ENCODE peak calls at places on chromosomes 2 and 18, in seven cellular contexts. T is cardiac muscle cell; B is heart left ventricle; O is Peyer's patch; N is CD8-positive, alpha-beta T cell; W is tibial nerve; L is SK-N-SH. P is an unnamed sample.

GRCh38 chr2:43348904-43349725 is 122.7 kb upstream of the ZFP36L2 start:
- DNase-seq in T (no peak), B (peak; percentile 6), O (no peak), N (no peak), W (no peak), L (no peak), P (no peak)

GRCh38 chr18:5488844-5489243 is 55.0 kb downstream of the EPB41L3 start:
- DNase-seq in T (peak; percentile 40), B (no peak), O (no peak), N (no peak), W (no peak), L (no peak), P (no peak)

GRCh38 chr2:212032032-212032431 is 506.6 kb downstream of the ERBB4 start:
- DNase-seq in T (peak; percentile 74), B (no peak), O (no peak), N (no peak), W (no peak), L (peak; percentile 3), P (no peak)

GRCh38 chr18:9123520-9123919 is 13.1 kb upstream of the ANKRD12 start:
- DNase-seq in T (no peak), B (no peak), O (no peak), N (no peak), W (no peak), L (no peak), P (no peak)

GRCh38 chr2:74573747-74574562 is 19.4 kb downstream of the DOK1 start:
- DNase-seq in T (peak; percentile 69), B (no peak), O (no peak), N (no peak), W (no peak), L (no peak), P (no peak)

GRCh38 chr2:242056785-242057184 is 187.3 kb downstream of the RTP5 start:
- DNase-seq in T (no peak), B (no peak), O (no peak), N (no peak), W (no peak), L (no peak), P (peak; percentile 38)

GRCh38 chr2:135667045-135667444 is 74.6 kb upstream of the UBXN4 start:
- DNase-seq in T (no peak), B (no peak), O (no peak), N (no peak), W (no peak), L (no peak), P (no peak)

GRCh38 chr2:183038341-183039300 is at the start of gene NCKAP1:
- DNase-seq in T (peak; percentile 93), B (peak; percentile 92), O (peak; percentile 95), N (peak; percentile 63), W (peak; percentile 86), L (peak; percentile 93), P (peak; percentile 85)

GRCh38 chr18:12231986-12232385 is 22.2 kb upstream of the CIDEA start:
- DNase-seq in T (no peak), B (no peak), O (no peak), N (no peak), W (no peak), L (no peak), P (no peak)

GRCh38 chr18:11767935-11768334 is 78.9 kb downstream of the GNAL start:
- DNase-seq in T (peak; percentile 23), B (no peak), O (no peak), N (no peak), W (no peak), L (no peak), P (no peak)

DNA sequence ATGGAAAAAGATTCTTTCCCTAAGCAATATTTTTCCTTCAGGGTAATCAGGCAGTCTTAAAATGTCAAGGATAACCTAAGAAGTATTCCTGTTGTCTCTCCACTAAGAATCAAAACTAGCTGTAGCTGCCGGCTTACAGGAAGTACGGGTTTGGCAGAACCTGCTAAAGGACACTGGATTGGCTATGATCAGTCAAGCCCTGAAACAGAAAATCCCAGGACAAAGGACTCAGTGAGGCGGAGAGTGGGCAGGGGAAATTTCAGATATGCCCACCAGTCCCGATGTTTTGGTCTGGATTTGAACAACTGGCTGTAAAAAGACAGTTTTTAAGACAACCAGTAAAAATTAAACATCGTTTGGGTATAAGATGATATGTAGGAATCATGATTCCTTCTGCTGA is 155.7 kb downstream of the HDAC4 start:
- DNase-seq in T (no peak), B (no peak), O (no peak), N (no peak), W (no peak), L (no peak), P (no peak)
- H3K27ac ChIP-seq in T (no peak overlapping the region), B (peak overlapping the region; percentile 70), O (no peak overlapping the region), N (no peak overlapping the region), W (no peak overlapping the region), L (peak overlapping the region; percentile 75), P (peak overlapping the region; percentile 69)

GRCh38 chr2:3927031-3927430 is 223.7 kb downstream of the DCDC2C start:
- DNase-seq in T (no peak), B (no peak), O (no peak), N (no peak), W (no peak), L (no peak), P (no peak)
- TF ChIP-seq CTCF in T (no peak), B (no peak), O (no peak), N (no peak), W (no peak), L (no peak), P (no peak)

DNA sequence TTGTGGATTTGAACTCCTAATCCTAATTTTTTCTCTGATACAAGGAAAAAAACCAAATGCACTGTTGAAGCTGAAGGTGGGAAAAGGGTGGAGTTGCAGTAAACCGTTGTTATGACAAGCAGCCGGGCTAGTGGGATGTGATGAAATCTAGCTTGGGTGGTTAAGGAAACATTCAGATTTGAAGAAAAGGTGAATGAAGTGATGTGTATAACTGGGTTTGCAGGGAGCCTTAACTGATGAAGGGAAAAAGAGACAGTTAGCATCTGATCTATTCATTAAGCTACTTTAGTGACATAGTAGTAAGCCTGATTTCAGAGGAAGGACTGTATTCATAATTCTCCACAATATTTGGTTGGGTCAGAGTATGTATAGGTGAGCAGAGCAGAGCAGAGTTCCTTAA is 3.5 kb downstream of the EML6 start:
- DNase-seq in T (no peak), B (no peak), O (no peak), N (no peak), W (no peak), L (no peak), P (no peak)
- H3K4me3 ChIP-seq in T (no peak overlapping the region), B (no peak overlapping the region), O (no peak overlapping the region), N (no peak overlapping the region), W (no peak overlapping the region), L (no peak overlapping the region), P (no peak overlapping the region)

DNA sequence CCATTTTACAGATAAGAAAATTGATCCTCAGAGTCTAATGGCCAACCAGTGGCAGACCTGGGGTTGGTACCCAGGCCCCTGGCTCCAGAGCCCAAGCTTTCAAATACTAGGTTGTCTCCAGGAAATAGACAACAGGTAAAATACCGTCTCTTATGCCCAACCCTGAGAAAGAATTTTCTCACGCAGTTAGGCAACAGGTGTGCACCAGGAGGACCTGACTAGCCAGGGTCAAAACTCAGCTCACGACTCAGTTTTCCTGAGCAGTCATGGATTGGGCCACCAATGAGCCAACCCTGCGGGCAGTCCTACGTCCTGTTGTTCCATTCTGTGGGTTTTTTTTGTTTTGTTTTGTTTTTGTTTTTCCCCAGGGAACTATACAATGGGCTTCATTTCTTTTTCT is 13.5 kb downstream of the TRIB2 start:
- DNase-seq in T (no peak), B (no peak), O (no peak), N (no peak), W (no peak), L (no peak), P (no peak)
- H3K27ac ChIP-seq in T (no peak overlapping the region), B (no peak overlapping the region), O (no peak overlapping the region), N (no peak overlapping the region), W (peak overlapping the region; percentile 6), L (no peak overlapping the region), P (no peak overlapping the region)

DNA sequence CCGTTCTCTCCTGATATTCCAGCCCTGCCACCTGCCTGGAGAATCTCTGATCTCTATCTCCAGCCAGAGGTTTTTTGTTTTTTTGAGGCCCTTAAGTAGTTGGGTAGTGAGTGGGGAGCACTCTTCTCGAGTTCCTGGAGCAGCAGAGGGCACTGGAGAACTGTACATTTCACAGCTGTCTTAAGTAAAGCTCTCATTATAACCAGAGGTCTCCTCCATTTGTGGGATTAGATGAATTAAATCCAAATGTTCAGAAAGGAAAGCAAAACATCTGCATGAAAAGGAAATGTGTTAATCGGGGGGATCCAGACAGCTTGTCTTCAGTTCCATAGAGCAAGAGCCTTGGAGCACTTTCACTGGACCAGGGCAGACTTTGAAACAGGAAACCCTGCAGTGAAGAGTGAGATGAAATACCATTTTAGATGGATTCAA is 32.8 kb downstream of the AOX1 start:
- DNase-seq in T (peak; percentile 87), B (no peak), O (no peak), N (no peak), W (no peak), L (peak; percentile 31), P (no peak)
- TF ChIP-seq CTCF in T (peak; percentile 59), B (peak; percentile 8), O (no peak), N (no peak), W (no peak), L (peak; percentile 43), P (no peak)

DNA sequence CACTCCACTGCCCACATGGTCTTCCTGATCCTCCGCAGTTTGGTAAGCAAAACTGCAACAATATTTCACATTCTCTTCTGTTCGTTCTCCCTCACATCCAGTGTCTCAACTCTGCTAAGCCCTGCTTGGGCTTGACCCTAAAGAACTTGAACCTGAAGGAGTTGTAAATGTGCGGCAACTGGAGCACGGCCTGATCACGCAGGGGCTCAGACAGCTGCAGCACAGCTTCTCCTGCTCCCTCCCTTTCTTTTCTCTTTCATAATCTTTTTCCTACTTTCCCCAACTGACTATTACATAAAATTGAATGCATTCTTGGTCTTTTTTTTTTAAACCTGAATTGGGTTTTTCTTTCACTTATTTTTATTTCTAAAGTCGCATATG is 10.2 kb downstream of the CYRIA start:
- DNase-seq in T (no peak), B (no peak), O (no peak), N (no peak), W (no peak), L (no peak), P (peak; percentile 21)
- H3K4me3 ChIP-seq in T (no peak overlapping the region), B (no peak overlapping the region), O (no peak overlapping the region), N (no peak overlapping the region), W (no peak overlapping the region), L (no peak overlapping the region), P (no peak overlapping the region)

GRCh38 chr2:206328979-206329378 is 54.5 kb downstream of the ZDBF2 start:
- DNase-seq in T (no peak), B (no peak), O (no peak), N (no peak), W (no peak), L (no peak), P (no peak)
- H3K27ac ChIP-seq in T (no peak overlapping the region), B (no peak overlapping the region), O (no peak overlapping the region), N (no peak overlapping the region), W (no peak overlapping the region), L (no peak overlapping the region), P (no peak overlapping the region)

GRCh38 chr2:181438298-181438697 is 18.9 kb upstream of the ITGA4 start:
- DNase-seq in T (no peak), B (no peak), O (no peak), N (no peak), W (no peak), L (no peak), P (no peak)
- TF ChIP-seq CTCF in T (no peak), B (no peak), O (no peak), N (no peak), W (no peak), L (peak; percentile 25), P (no peak)